ENCODE peak calls at places on chromosomes 11 and 22, in five cellular contexts. A is T-helper 1 cell; Y is LHCN-M2; V is activated CD8-positive, alpha-beta memory T cell treated with anti-CD3 and anti-CD28 coated beads, Interleukin-2, amount 10 ng/mL, durations not matched to agents 7 days and 5 days; I is amniotic epithelial cell. B is an unnamed sample.

GRCh38 chr11:118947999-118948398 is 8.1 kb upstream of the UPK2 start:
- DNase-seq in Y (no peak), V (no peak), I (no peak), A (no peak), B (peak; percentile 62)

GRCh38 chr11:68683086-68683951 is 1.0 kb upstream of the GAL start:
- DNase-seq in V (no peak), I (no peak), A (no peak), Y (no peak), B (no peak)

GRCh38 chr11:10351435-10351767 is 46.5 kb downstream of the ADM start:
- DNase-seq in Y (no peak), V (no peak), A (no peak), I (no peak), B (no peak)

GRCh38 chr11:125956371-125956770 is 10.5 kb downstream of the VSIG10L2 start:
- DNase-seq in V (no peak), I (no peak), A (no peak), Y (peak; percentile 22), B (peak; percentile 69)

GRCh38 chr11:62875698-62876483 is 4.8 kb upstream of the SLC3A2 start:
- DNase-seq in Y (no peak), I (no peak), V (no peak), A (no peak), B (no peak)

GRCh38 chr22:20955548-20955947 is 11.5 kb upstream of the AIFM3 start:
- DNase-seq in I (no peak), Y (no peak), A (no peak), V (no peak), B (no peak)

GRCh38 chr11:115985896-115986295 is 481.7 kb upstream of the CADM1 start:
- DNase-seq in A (no peak), V (no peak), Y (peak; percentile 74), I (no peak), B (no peak)

GRCh38 chr11:93662177-93662575 is 694 bp downstream of the CEP295 start:
- DNase-seq in I (no peak), V (no peak), A (no peak), Y (no peak), B (no peak)

GRCh38 chr11:10544491-10545470 is 3.8 kb upstream of the RNF141 start:
- DNase-seq in Y (no peak), I (no peak), V (no peak), A (no peak), B (no peak)

GRCh38 chr22:24089951-24090350 is 78.8 kb downstream of the CABIN1 start:
- DNase-seq in I (no peak), Y (no peak), V (no peak), A (no peak), B (no peak)

GRCh38 chr11:35148163-35148562 is 9.2 kb downstream of the CD44 start:
- DNase-seq in V (peak; percentile 69), Y (no peak), A (peak; percentile 62), I (no peak), B (no peak)

GRCh38 chr11:63536669-63537292 is at the start of gene PLAAT4:
- DNase-seq in Y (peak; percentile 58), V (peak; percentile 58), I (peak; percentile 73), A (peak; percentile 71), B (peak; percentile 85)

GRCh38 chr11:3340025-3340424 is 38.9 kb downstream of the ZNF195 start:
- DNase-seq in I (peak; percentile 89), A (no peak), Y (peak; percentile 58), V (no peak), B (peak; percentile 91)

GRCh38 chr11:113436672-113437252 is 38.4 kb downstream of the DRD2 start:
- DNase-seq in Y (no peak), I (no peak), A (no peak), V (no peak), B (no peak)

GRCh38 chr22:24584871-24585411 is 7.9 kb downstream of the LRRC75B start:
- DNase-seq in A (no peak), Y (no peak), I (no peak), V (no peak), B (no peak)

GRCh38 chr11:119018074-119018938 is at the start of the genes RPS25 and TRAPPC4:
- DNase-seq in V (peak; percentile 98), A (peak; percentile 97), I (peak; percentile 95), Y (peak; percentile 94), B (peak; percentile 95)

GRCh38 chr22:29877620-29878019 is 5.4 kb upstream of the MTMR3 start:
- DNase-seq in Y (peak; percentile 81), V (no peak), A (no peak), I (peak; percentile 11), B (peak; percentile 89)

GRCh38 chr11:127195791-127196190 is 195.2 kb upstream of the KIRREL3 start:
- DNase-seq in V (no peak), Y (no peak), I (no peak), A (no peak), B (no peak)

GRCh38 chr11:17476317-17477083 is at the start of gene ABCC8:
- DNase-seq in A (no peak), I (no peak), V (no peak), Y (no peak), B (peak; percentile 64)

GRCh38 chr11:130118165-130118564 is 41.4 kb upstream of the ST14 start:
- DNase-seq in Y (no peak), I (no peak), V (no peak), A (no peak), B (no peak)

GRCh38 chr11:46554205-46555162 is 39.3 kb downstream of the AMBRA1 start:
- DNase-seq in Y (peak; percentile 84), V (no peak), A (no peak), I (peak; percentile 84), B (no peak)

GRCh38 chr11:118142809-118143208 is 9.8 kb downstream of the SCN4B start:
- DNase-seq in I (no peak), Y (no peak), A (no peak), V (peak; percentile 54), B (peak; percentile 19)

GRCh38 chr11:113023228-113023627 is 62.0 kb downstream of the NCAM1 start:
- DNase-seq in A (no peak), Y (peak; percentile 72), V (no peak), I (peak; percentile 81), B (no peak)

GRCh38 chr11:27285761-27286160 is 77.3 kb downstream of the CCDC34 start:
- DNase-seq in I (no peak), A (no peak), V (no peak), Y (no peak), B (no peak)

GRCh38 chr11:45833761-45834160 is 13.5 kb upstream of the CRY2 start:
- DNase-seq in A (peak; percentile 19), Y (no peak), V (no peak), I (no peak), B (no peak)

GRCh38 chr11:132111341-132111740 is 740.9 kb downstream of the NTM start:
- DNase-seq in Y (peak; percentile 51), A (no peak), I (no peak), V (no peak), B (no peak)

GRCh38 chr11:117183724-117184349 is 5.3 kb downstream of the SIDT2 start:
- DNase-seq in I (no peak), A (no peak), Y (no peak), V (peak; percentile 36), B (peak; percentile 72)

GRCh38 chr11:22923561-22923960 is 63.3 kb upstream of the CCDC179 start:
- DNase-seq in I (no peak), A (no peak), V (no peak), Y (no peak), B (no peak)

GRCh38 chr11:121394785-121395184 is 57.3 kb upstream of the SORL1 start:
- DNase-seq in Y (no peak), I (no peak), A (no peak), V (no peak), B (no peak)

GRCh38 chr11:980438-981365 is 55.0 kb downstream of the AP2A2 start:
- DNase-seq in Y (peak; percentile 15), V (no peak), A (no peak), I (no peak), B (peak; percentile 97)

GRCh38 chr11:48384670-48385069 is 18.4 kb upstream of the OR4C5 start:
- DNase-seq in Y (no peak), V (no peak), A (no peak), I (no peak), B (no peak)

GRCh38 chr11:119529936-119530335 is 107.0 kb upstream of the THY1 start:
- DNase-seq in Y (no peak), A (no peak), I (no peak), V (no peak), B (no peak)

GRCh38 chr11:16669799-16670415 is 68.5 kb upstream of the C11orf58 start:
- DNase-seq in V (no peak), I (peak; percentile 60), Y (peak; percentile 4), A (no peak), B (peak; percentile 36)

GRCh38 chr22:26718905-26719304 is 61.5 kb downstream of the MIAT start:
- DNase-seq in V (no peak), Y (peak; percentile 91), A (no peak), I (peak; percentile 97), B (peak; percentile 87)

GRCh38 chr11:69925366-69926196 is 106.4 kb upstream of the FGF3 start:
- DNase-seq in V (no peak), Y (no peak), I (no peak), A (no peak), B (peak; percentile 57)

GRCh38 chr11:57566564-57567209 is 785 bp downstream of the UBE2L6 start:
- DNase-seq in V (peak; percentile 53), Y (no peak), A (peak; percentile 19), I (no peak), B (no peak)

GRCh38 chr11:95920460-95921105 is 3.3 kb downstream of the MTMR2 start:
- DNase-seq in I (peak; percentile 68), V (no peak), A (no peak), Y (no peak), B (no peak)

GRCh38 chr11:44806631-44807030 is 79.9 kb downstream of the TSPAN18 start:
- DNase-seq in I (no peak), V (no peak), Y (no peak), A (no peak), B (no peak)

B was measured in osteoblast.